ENCODE peak calls at places on chromosomes 6 and 20, in nine cellular contexts. M is tibial artery; K is psoas muscle; L is effector memory CD4-positive, alpha-beta T cell; U is cardiac muscle cell; D is transverse colon; H is GM12878; Y is Peyer's patch; Q is Panc1. P is an unnamed sample. For H3K4me1 and H3K36me3, the result is how much of the 10 kb centered on the place peaks cover.

GRCh38 chr6:41306187-41306854 is 19.8 kb upstream of the TREM1 start:
- DNase-seq in U (peak), H (no peak), Q (peak), L (peak), D (peak), K (no peak), Y (peak), M (no peak), P (peak)

GRCh38 chr6:90417385-90417784 is 120.7 kb upstream of the BACH2 start:
- DNase-seq in L (no peak), K (no peak), U (no peak), M (no peak), Y (no peak), D (no peak), Q (no peak), H (no peak), P (no peak)

GRCh38 chr6:30691208-30691872 is 556 bp upstream of the NRM start:
- DNase-seq in L (no peak), Q (no peak), H (no peak), U (no peak), K (no peak), D (no peak), M (no peak), Y (no peak), P (no peak)

GRCh38 chr20:17014217-17014616 is 212.6 kb upstream of the PCSK2 start:
- DNase-seq in H (no peak), Q (no peak), M (no peak), Y (no peak), U (no peak), D (no peak), K (no peak), L (no peak), P (no peak)

GRCh38 chr6:133890941-133891813 is 2.3 kb downstream of the TCF21 start:
- DNase-seq in Y (peak), M (no peak), Q (no peak), H (no peak), K (no peak), U (peak), D (peak), L (no peak), P (peak)

GRCh38 chr6:92888316-92888715 is 531.0 kb downstream of the EPHA7 start:
- DNase-seq in Y (no peak), L (no peak), H (no peak), K (no peak), M (no peak), D (no peak), Q (no peak), U (no peak), P (no peak)

GRCh38 chr6:132330759-132331158 is 70.5 kb downstream of the MOXD1 start:
- DNase-seq in D (no peak), K (no peak), Q (no peak), H (no peak), U (no peak), L (no peak), Y (no peak), M (no peak), P (no peak)

GRCh38 chr6:169019727-169020491 is 233.7 kb downstream of the THBS2 start:
- DNase-seq in Q (no peak), D (no peak), M (no peak), L (no peak), K (no peak), U (peak), Y (no peak), H (no peak), P (no peak)

GRCh38 chr6:135567375-135568083 is 70.0 kb upstream of the AHI1 start:
- DNase-seq in L (no peak), Q (no peak), Y (no peak), K (no peak), D (no peak), U (no peak), H (no peak), M (no peak), P (no peak)

GRCh38 chr6:109091314-109092009 is 3.2 kb downstream of the SESN1 start:
- DNase-seq in L (no peak), Q (no peak), D (no peak), Y (no peak), H (no peak), U (no peak), M (no peak), K (peak), P (no peak)
- H3K4me1 ChIP-seq in L (under half), Q (under half), D (under half), Y (under half), H (under half), U (under half), M (under half), K (under half), P (under half)

GRCh38 chr6:130198483-130199035 is 24.2 kb downstream of the SAMD3 start:
- DNase-seq in L (no peak), M (no peak), Q (no peak), K (no peak), Y (no peak), H (no peak), D (no peak), U (no peak), P (no peak)
- H3K27ac ChIP-seq in L (no peak), M (no peak), Q (no peak), K (no peak), Y (no peak), H (no peak), D (no peak), U (no peak), P (no peak)

GRCh38 chr6:13305791-13306190 is 22.5 kb downstream of the TBC1D7 start:
- DNase-seq in U (no peak), K (no peak), D (no peak), Y (no peak), L (no peak), Q (no peak), H (no peak), M (no peak), P (no peak)
- H3K36me3 ChIP-seq in U (under half), K (under half), D (under half), Y (under half), L (under half), Q (under half), H (under half), M (under half), P (under half)

DNA sequence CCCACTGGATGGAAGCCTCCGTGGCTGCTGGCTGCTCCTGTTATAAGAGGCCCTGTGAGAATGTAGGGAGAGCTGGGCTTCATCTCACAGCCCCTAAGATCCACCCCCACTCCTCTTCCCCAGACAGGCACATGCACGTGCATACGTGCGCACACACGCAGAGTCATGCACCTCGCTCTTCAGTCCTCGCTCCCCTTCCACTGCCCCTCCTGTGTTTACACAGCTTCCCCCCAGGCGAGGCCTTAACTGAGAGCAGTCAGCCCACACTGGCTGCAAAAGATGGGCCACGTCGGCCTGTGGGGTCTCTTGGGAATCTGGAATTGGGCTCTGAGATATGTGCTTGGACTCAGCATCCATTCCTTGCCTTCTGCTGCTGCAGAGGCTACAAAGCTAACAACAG is 35.2 kb upstream of the MLN start:
- DNase-seq in Q (no peak), Y (no peak), H (no peak), K (no peak), D (no peak), L (no peak), M (no peak), U (no peak), P (no peak)
- H3K4me1 ChIP-seq in Q (half or more), Y (under half), H (under half), K (under half), D (under half), L (under half), M (under half), U (under half), P (under half)

DNA sequence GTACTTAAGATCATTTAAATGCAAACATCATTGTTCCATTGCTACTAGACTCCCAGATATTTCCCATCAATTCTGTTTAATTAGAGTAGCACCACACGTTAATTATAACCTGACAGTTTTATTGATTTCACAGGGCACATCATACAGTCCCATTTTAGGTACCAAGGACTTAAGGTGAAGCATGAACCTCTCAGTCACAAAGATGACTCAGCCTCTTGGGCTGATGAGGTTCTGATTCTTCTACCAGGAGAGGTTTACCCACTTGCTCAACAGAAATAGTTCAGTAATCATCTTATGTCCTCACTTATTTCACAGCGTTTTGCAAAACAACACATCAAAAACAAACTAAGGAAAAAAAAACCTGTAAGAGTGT is 98.5 kb downstream of the HIVEP2 start:
- DNase-seq in M (no peak), D (no peak), U (peak), Q (no peak), Y (no peak), K (no peak), H (no peak), L (no peak), P (no peak)
- H3K27ac ChIP-seq in M (peak), D (peak), U (peak), Q (peak), Y (peak), K (peak), H (peak), L (peak), P (peak)

P was measured in body of pancreas.